ENCODE peak calls at places on chromosomes 7 and 10, in seven cellular contexts. One of them, this sample, is unnamed.

GRCh38 chr7:129664029-129665012 is 52.8 kb downstream of the NRF1 start:
- DNase-seq in GM03348: peak; percentile 75
- DNase-seq in GM10248: peak; percentile 50
- DNase-seq in fibroblast of mammary gland: peak; percentile 82
- DNase-seq in Panc1: peak; percentile 69
- DNase-seq in osteoblast: peak; percentile 83
- DNase-seq in MM.1S: peak; percentile 74
- DNase-seq in this sample: no peak

GRCh38 chr7:75660566-75661215 is 78.0 kb downstream of the HIP1 start:
- DNase-seq in GM03348: no peak
- DNase-seq in MM.1S: no peak
- DNase-seq in GM10248: no peak
- DNase-seq in Panc1: no peak
- DNase-seq in osteoblast: no peak
- DNase-seq in fibroblast of mammary gland: no peak
- DNase-seq in this sample: no peak

GRCh38 chr7:135188298-135188984 is 17.9 kb upstream of the CYREN start:
- DNase-seq in GM03348: no peak
- DNase-seq in fibroblast of mammary gland: peak; percentile 64
- DNase-seq in osteoblast: no peak
- DNase-seq in GM10248: peak; percentile 60
- DNase-seq in Panc1: no peak
- DNase-seq in MM.1S: no peak
- DNase-seq in this sample: no peak

GRCh38 chr10:90204956-90205695 is 503.7 kb downstream of the KIF20B start:
- DNase-seq in GM10248: no peak
- DNase-seq in GM03348: no peak
- DNase-seq in Panc1: no peak
- DNase-seq in fibroblast of mammary gland: peak; percentile 83
- DNase-seq in MM.1S: no peak
- DNase-seq in osteoblast: no peak
- DNase-seq in this sample: no peak

GRCh38 chr10:57964371-57964770 is 303.3 kb downstream of the IPMK start:
- DNase-seq in GM10248: no peak
- DNase-seq in Panc1: no peak
- DNase-seq in MM.1S: no peak
- DNase-seq in fibroblast of mammary gland: peak; percentile 19
- DNase-seq in GM03348: peak; percentile 5
- DNase-seq in osteoblast: no peak
- DNase-seq in this sample: no peak

GRCh38 chr7:117007285-117007684 is 54.0 kb downstream of the ST7 start:
- DNase-seq in fibroblast of mammary gland: no peak
- DNase-seq in Panc1: no peak
- DNase-seq in GM03348: no peak
- DNase-seq in MM.1S: no peak
- DNase-seq in GM10248: no peak
- DNase-seq in osteoblast: no peak
- DNase-seq in this sample: no peak

GRCh38 chr10:45418859-45419672 is 45.0 kb downstream of the ALOX5 start:
- DNase-seq in GM03348: peak; percentile 62
- DNase-seq in MM.1S: peak; percentile 83
- DNase-seq in GM10248: peak; percentile 89
- DNase-seq in osteoblast: peak; percentile 87
- DNase-seq in Panc1: no peak
- DNase-seq in fibroblast of mammary gland: peak; percentile 27
- DNase-seq in this sample: peak; percentile 89

GRCh38 chr10:103493362-103493871 is at the start of gene NEURL1:
- DNase-seq in GM10248: no peak
- DNase-seq in Panc1: no peak
- DNase-seq in fibroblast of mammary gland: no peak
- DNase-seq in MM.1S: peak; percentile 74
- DNase-seq in GM03348: peak; percentile 51
- DNase-seq in osteoblast: peak; percentile 85
- DNase-seq in this sample: no peak

GRCh38 chr10:103226011-103226410 is 19.7 kb upstream of the RPEL1 start:
- DNase-seq in Panc1: no peak
- DNase-seq in MM.1S: no peak
- DNase-seq in osteoblast: no peak
- DNase-seq in fibroblast of mammary gland: no peak
- DNase-seq in GM10248: no peak
- DNase-seq in GM03348: no peak
- DNase-seq in this sample: no peak